ENCODE peak calls at places on chromosome 12, in ten cellular contexts. G, X, D, S, V, W, Y, P, H and T are unnamed samples.

GRCh38 chr12:40152783-40153383 is 47.0 kb upstream of the SLC2A13 start:
- DNase-seq in G (peak; percentile 30), X (peak; percentile 10), D (peak; percentile 68), S (peak; percentile 32), V (peak; percentile 52), W (no peak), Y (no peak), P (peak; percentile 68), H (peak; percentile 65), T (peak; percentile 21)

GRCh38 chr12:9699898-9700605 is 30.5 kb downstream of the CLEC2D start:
- DNase-seq in G (no peak), X (no peak), D (peak; percentile 86), S (peak; percentile 60), V (no peak), W (no peak), Y (no peak), P (no peak), H (no peak), T (no peak)

GRCh38 chr12:70154960-70155589 is 88.2 kb upstream of the CNOT2 start:
- DNase-seq in G (no peak), X (no peak), D (no peak), S (no peak), V (peak; percentile 4), W (no peak), Y (no peak), P (peak; percentile 26), H (peak; percentile 69), T (no peak)

GRCh38 chr12:49091056-49091835 is 3.4 kb downstream of the DHH start:
- DNase-seq in G (no peak), X (peak; percentile 20), D (no peak), S (no peak), V (no peak), W (no peak), Y (no peak), P (no peak), H (peak; percentile 14), T (no peak)

GRCh38 chr12:59234391-59234790 is 314.1 kb upstream of the LRIG3 start:
- DNase-seq in G (no peak), X (no peak), D (no peak), S (no peak), V (no peak), W (no peak), Y (no peak), P (no peak), H (peak; percentile 5), T (no peak)

GRCh38 chr12:50073712-50074111 is 11.4 kb upstream of the SMARCD1 start:
- DNase-seq in G (no peak), X (no peak), D (no peak), S (no peak), V (no peak), W (no peak), Y (no peak), P (no peak), H (no peak), T (no peak)

GRCh38 chr12:106894774-106895173 is 60.9 kb upstream of the TMEM263 start:
- DNase-seq in G (no peak), X (no peak), D (no peak), S (peak; percentile 7), V (no peak), W (no peak), Y (no peak), P (peak; percentile 33), H (no peak), T (no peak)

GRCh38 chr12:109209082-109209481 is 92.7 kb downstream of the ACACB start:
- DNase-seq in G (no peak), X (no peak), D (no peak), S (no peak), V (no peak), W (no peak), Y (no peak), P (no peak), H (no peak), T (no peak)

GRCh38 chr12:120262852-120263724 is 2.4 kb downstream of the PXN start:
- DNase-seq in G (peak; percentile 59), X (no peak), D (peak; percentile 37), S (no peak), V (no peak), W (no peak), Y (peak; percentile 63), P (peak; percentile 31), H (no peak), T (no peak)

GRCh38 chr12:11209098-11209497 is 22.4 kb upstream of the TAS2R42 start:
- DNase-seq in G (no peak), X (no peak), D (no peak), S (no peak), V (peak; percentile 15), W (no peak), Y (no peak), P (no peak), H (peak; percentile 66), T (no peak)

GRCh38 chr12:105862163-105862821 is 276.5 kb downstream of the NUAK1 start:
- DNase-seq in G (no peak), X (peak; percentile 38), D (peak; percentile 12), S (no peak), V (no peak), W (no peak), Y (no peak), P (peak; percentile 33), H (no peak), T (no peak)

GRCh38 chr12:96234591-96235496 is 40.7 kb downstream of the ELK3 start:
- DNase-seq in G (no peak), X (no peak), D (no peak), S (no peak), V (no peak), W (no peak), Y (no peak), P (no peak), H (no peak), T (no peak)

GRCh38 chr12:96233941-96234461 is 39.8 kb downstream of the ELK3 start:
- DNase-seq in G (peak; percentile 92), X (peak; percentile 97), D (peak; percentile 56), S (peak; percentile 95), V (no peak), W (no peak), Y (peak; percentile 95), P (no peak), H (no peak), T (peak; percentile 78)

GRCh38 chr12:96236221-96236822 is 42.1 kb downstream of the ELK3 start:
- DNase-seq in G (peak; percentile 50), X (peak; percentile 90), D (no peak), S (peak; percentile 51), V (no peak), W (no peak), Y (peak; percentile 79), P (no peak), H (no peak), T (no peak)

GRCh38 chr12:96237035-96237434 is 42.9 kb downstream of the ELK3 start:
- DNase-seq in G (no peak), X (peak; percentile 53), D (no peak), S (no peak), V (no peak), W (no peak), Y (no peak), P (no peak), H (no peak), T (no peak)

GRCh38 chr12:96235497-96235826 is 41.3 kb downstream of the ELK3 start:
- DNase-seq in G (no peak), X (no peak), D (no peak), S (no peak), V (no peak), W (no peak), Y (no peak), P (no peak), H (no peak), T (no peak)
- H3K4me1 ChIP-seq in G (peaks cover 83% of the 10 kb centered on the region), X (peaks cover 39% of the 10 kb centered on the region), D (peaks cover 74% of the 10 kb centered on the region), S (peaks cover 42% of the 10 kb centered on the region), V (peaks cover 24% of the 10 kb centered on the region), W (peaks cover 44% of the 10 kb centered on the region), Y (peaks cover 40% of the 10 kb centered on the region), P (peaks cover 21% of the 10 kb centered on the region), H (no peaks in the 10 kb centered on the region), T (peaks cover 42% of the 10 kb centered on the region)

DNA sequence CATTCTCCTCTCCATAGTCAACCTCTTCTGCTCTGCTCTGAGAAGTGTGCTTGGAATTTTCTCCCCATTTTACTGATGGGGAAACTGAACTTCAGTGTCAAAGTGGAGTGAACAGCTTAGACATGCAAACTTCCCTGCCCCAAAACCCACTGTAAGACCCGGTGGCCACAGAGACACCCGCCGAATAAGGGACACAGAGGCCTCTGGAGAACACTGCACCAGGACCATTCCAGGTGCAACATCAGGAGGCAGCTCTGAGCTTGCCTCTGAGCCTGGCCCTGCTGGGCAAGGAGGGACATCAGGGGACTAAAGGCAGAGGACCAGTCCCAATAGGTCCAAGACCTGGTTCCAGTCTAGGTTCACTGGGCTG is 1.7 kb downstream of the HDAC7 start:
- DNase-seq in G (no peak), X (no peak), D (no peak), S (no peak), V (no peak), W (no peak), Y (no peak), P (no peak), H (no peak), T (no peak)
- H3K4me1 ChIP-seq in G (peaks cover 93% of the 10 kb centered on the region), X (peaks cover 55% of the 10 kb centered on the region), D (peaks cover 70% of the 10 kb centered on the region), S (peaks cover 52% of the 10 kb centered on the region), V (peaks cover 65% of the 10 kb centered on the region), W (peaks cover 54% of the 10 kb centered on the region), Y (peaks cover 47% of the 10 kb centered on the region), P (peaks cover 72% of the 10 kb centered on the region), H (peaks cover 68% of the 10 kb centered on the region), T (peaks cover 70% of the 10 kb centered on the region)

GRCh38 chr12:52221912-52222457 is 11.1 kb upstream of the KRT7 start:
- DNase-seq in G (peak; percentile 50), X (peak; percentile 39), D (peak; percentile 44), S (peak; percentile 25), V (peak; percentile 32), W (no peak), Y (no peak), P (peak; percentile 82), H (peak; percentile 96), T (peak; percentile 68)
- H3K4me1 ChIP-seq in G (peaks cover 4% of the 10 kb centered on the region), X (peaks cover 10% of the 10 kb centered on the region), D (peaks cover 11% of the 10 kb centered on the region), S (peaks cover 9% of the 10 kb centered on the region), V (no peaks in the 10 kb centered on the region), W (peaks cover 28% of the 10 kb centered on the region), Y (no peaks in the 10 kb centered on the region), P (peaks cover 51% of the 10 kb centered on the region), H (no peaks in the 10 kb centered on the region), T (peaks cover 5% of the 10 kb centered on the region)

GRCh38 chr12:75481774-75482173 is 1.2 kb downstream of the GLIPR1 start:
- DNase-seq in G (no peak), X (peak; percentile 78), D (no peak), S (peak; percentile 79), V (no peak), W (no peak), Y (no peak), P (no peak), H (no peak), T (no peak)

GRCh38 chr12:75480469-75480949 is at the start of gene GLIPR1:
- DNase-seq in G (peak; percentile 55), X (peak; percentile 99), D (peak; percentile 93), S (peak; percentile 99), V (no peak), W (no peak), Y (peak; percentile 83), P (peak; percentile 95), H (no peak), T (peak; percentile 27)

GRCh38 chr12:75481013-75481705 is 604 bp downstream of the GLIPR1 start:
- DNase-seq in G (no peak), X (no peak), D (peak; percentile 53), S (no peak), V (no peak), W (no peak), Y (no peak), P (no peak), H (no peak), T (no peak)

GRCh38 chr12:75478395-75478794 is 2.2 kb upstream of the GLIPR1 start:
- DNase-seq in G (no peak), X (peak; percentile 60), D (no peak), S (peak; percentile 78), V (no peak), W (no peak), Y (no peak), P (no peak), H (no peak), T (no peak)

GRCh38 chr12:75479963-75480461 is 543 bp upstream of the GLIPR1 start:
- DNase-seq in G (no peak), X (peak; percentile 92), D (peak; percentile 57), S (peak; percentile 81), V (no peak), W (no peak), Y (no peak), P (peak; percentile 49), H (no peak), T (no peak)
- H3K4me1 ChIP-seq in G (peaks cover 3% of the 10 kb centered on the region), X (peaks cover 11% of the 10 kb centered on the region), D (peaks cover 29% of the 10 kb centered on the region), S (peaks cover 15% of the 10 kb centered on the region), V (no peaks in the 10 kb centered on the region), W (peaks cover 9% of the 10 kb centered on the region), Y (peaks cover 2% of the 10 kb centered on the region), P (peaks cover 32% of the 10 kb centered on the region), H (peaks cover 11% of the 10 kb centered on the region), T (peaks cover 6% of the 10 kb centered on the region)